ENCODE peak calls at places on chromosome 7, in nine cellular contexts. Y is kidney epithelial cell, H is stomach, B is heart left ventricle, E is endothelial cell of umbilical vein, K is lung, J is fibroblast of lung, I is ovary, N is right atrium auricular region. S is an unnamed sample. For H3K36me3, the result is how much of the 10 kb centered on the place peaks cover.

GRCh38 chr7:41885748-41886147 is 182.9 kb upstream of the INHBA start:
- DNase-seq in E (no peak), J (peak), B (no peak), I (no peak), H (no peak), K (no peak), Y (no peak), N (no peak), S (no peak)

GRCh38 chr7:153518201-153518984 is 533.8 kb upstream of the DPP6 start:
- DNase-seq in H (no peak), N (no peak), I (no peak), E (no peak), B (no peak), K (no peak), Y (no peak), J (no peak), S (peak)

GRCh38 chr7:142992427-142992826 is 30.3 kb upstream of the KEL start:
- DNase-seq in K (no peak), N (no peak), Y (no peak), I (no peak), B (no peak), H (no peak), E (no peak), J (no peak), S (no peak)

GRCh38 chr7:91957823-91958222 is 17.2 kb downstream of the AKAP9 start:
- DNase-seq in K (no peak), N (no peak), B (no peak), Y (no peak), I (no peak), H (no peak), E (no peak), J (no peak), S (no peak)

GRCh38 chr7:19116121-19117080 is 1.0 kb downstream of the TWIST1 start:
- DNase-seq in H (no peak), J (peak), N (no peak), K (no peak), E (peak), Y (no peak), I (peak), B (peak), S (peak)

GRCh38 chr7:155803418-155804376 is 8.6 kb downstream of the SHH start:
- DNase-seq in B (no peak), K (peak), I (no peak), H (peak), Y (no peak), E (no peak), J (peak), N (no peak), S (peak)

GRCh38 chr7:36787933-36788378 is 63.7 kb upstream of the AOAH start:
- DNase-seq in K (no peak), Y (no peak), N (no peak), H (no peak), J (no peak), B (no peak), I (no peak), E (no peak), S (no peak)

GRCh38 chr7:142855401-142855743 is 496 bp downstream of the EPHB6 start:
- DNase-seq in B (no peak), J (no peak), Y (no peak), N (no peak), H (no peak), I (no peak), K (no peak), E (no peak), S (no peak)

GRCh38 chr7:2440608-2441245 is 35.5 kb downstream of the GRIFIN start:
- DNase-seq in E (no peak), N (no peak), K (peak), B (no peak), H (peak), Y (no peak), I (no peak), J (no peak), S (peak)

GRCh38 chr7:988426-988911 is 5.5 kb downstream of the CYP2W1 start:
- DNase-seq in K (no peak), H (peak), I (peak), Y (no peak), N (no peak), E (no peak), J (peak), B (no peak), S (no peak)

GRCh38 chr7:39353615-39354376 is 212.4 kb upstream of the YAE1 start:
- DNase-seq in B (peak), N (no peak), E (peak), J (peak), H (peak), Y (peak), K (peak), I (peak), S (peak)

GRCh38 chr7:5217396-5217795 is 27.4 kb downstream of the WIPI2 start:
- DNase-seq in H (no peak), B (no peak), E (no peak), J (no peak), I (peak), Y (no peak), N (no peak), K (no peak), S (no peak)

GRCh38 chr7:121195010-121195409 is 133.8 kb upstream of the WNT16 start:
- DNase-seq in J (no peak), B (no peak), Y (no peak), N (no peak), H (no peak), K (no peak), I (no peak), E (no peak), S (no peak)

GRCh38 chr7:138776156-138776833 is 21.5 kb upstream of the TMEM213 start:
- DNase-seq in I (no peak), E (no peak), H (no peak), B (no peak), N (no peak), J (no peak), Y (no peak), K (peak), S (no peak)

GRCh38 chr7:134140889-134141867 is 14.0 kb downstream of the LRGUK start:
- DNase-seq in N (peak), J (peak), I (peak), Y (no peak), K (peak), H (peak), E (peak), B (peak), S (peak)

GRCh38 chr7:159200421-159200820 is 55.8 kb upstream of the VIPR2 start:
- DNase-seq in I (no peak), E (no peak), K (no peak), N (no peak), H (no peak), B (no peak), Y (no peak), J (no peak), S (no peak)

GRCh38 chr7:38013246-38013645 is 92.8 kb downstream of the EPDR1 start:
- DNase-seq in I (no peak), H (no peak), K (no peak), J (no peak), B (no peak), Y (no peak), N (no peak), E (no peak), S (no peak)

GRCh38 chr7:102320601-102321350 is 34.1 kb downstream of the SH2B2 start:
- DNase-seq in B (no peak), Y (no peak), K (no peak), E (no peak), N (no peak), I (no peak), J (no peak), H (no peak), S (no peak)

GRCh38 chr7:41612798-41613197 is 90.1 kb downstream of the INHBA start:
- DNase-seq in E (no peak), I (no peak), B (no peak), H (no peak), N (no peak), Y (no peak), K (no peak), J (no peak), S (no peak)

GRCh38 chr7:158525648-158526484 is 61.8 kb downstream of the PTPRN2 start:
- DNase-seq in N (no peak), B (no peak), J (no peak), Y (no peak), H (no peak), E (no peak), K (no peak), I (no peak), S (no peak)

GRCh38 chr7:30851651-30852359 is 59.8 kb upstream of the AQP1 start:
- DNase-seq in Y (no peak), B (no peak), J (no peak), I (no peak), N (no peak), E (peak), K (no peak), H (no peak), S (no peak)

GRCh38 chr7:70470751-70471150 is 661.2 kb upstream of the GALNT17 start:
- DNase-seq in N (no peak), B (no peak), E (no peak), K (no peak), H (no peak), I (no peak), J (no peak), Y (no peak), S (no peak)

GRCh38 chr7:83791737-83792136 is 142.8 kb upstream of the SEMA3E start:
- DNase-seq in Y (no peak), K (no peak), E (no peak), J (no peak), B (no peak), N (no peak), I (no peak), H (no peak), S (no peak)

GRCh38 chr7:70135656-70136055 is 537.4 kb downstream of the AUTS2 start:
- DNase-seq in E (no peak), N (no peak), Y (no peak), I (no peak), J (no peak), B (no peak), H (no peak), K (no peak), S (no peak)

GRCh38 chr7:111092406-111093160 is 1.7 kb downstream of the LRRN3 start:
- DNase-seq in B (no peak), I (no peak), H (no peak), J (no peak), N (no peak), Y (no peak), E (no peak), K (no peak), S (no peak)

GRCh38 chr7:94883676-94884075 is 23.7 kb upstream of the PPP1R9A start:
- DNase-seq in Y (no peak), K (no peak), E (no peak), I (no peak), H (no peak), B (no peak), J (no peak), N (no peak), S (no peak)

GRCh38 chr7:5690931-5691461 is 90.5 kb downstream of the RNF216 start:
- DNase-seq in E (no peak), K (no peak), Y (no peak), I (no peak), B (peak), N (no peak), J (peak), H (no peak), S (peak)

GRCh38 chr7:101817031-101817929 is at the start of gene CUX1:
- DNase-seq in Y (no peak), I (peak), B (no peak), H (peak), E (no peak), J (peak), K (no peak), N (no peak), S (no peak)

GRCh38 chr7:38291117-38291647 is 17.7 kb upstream of the TARP start:
- DNase-seq in N (no peak), Y (no peak), K (no peak), H (no peak), B (no peak), J (no peak), E (no peak), I (no peak), S (no peak)

GRCh38 chr7:1052031-1052818 is 7.9 kb downstream of the GPR146 start:
- DNase-seq in B (peak), I (no peak), N (no peak), E (no peak), J (no peak), Y (no peak), K (no peak), H (no peak), S (no peak)

GRCh38 chr7:116227678-116228239 is 17.4 kb downstream of the TES start:
- DNase-seq in B (no peak), Y (no peak), E (peak), J (peak), N (no peak), I (no peak), K (no peak), H (no peak), S (peak)

GRCh38 chr7:94655562-94655883 is 410 bp downstream of the SGCE start:
- DNase-seq in J (peak), H (no peak), Y (no peak), B (peak), E (no peak), K (no peak), N (no peak), I (no peak), S (no peak)

GRCh38 chr7:102934670-102935069 is 21.9 kb downstream of the LRRC17 start:
- DNase-seq in J (no peak), B (no peak), K (no peak), E (no peak), H (no peak), Y (no peak), I (no peak), N (no peak), S (no peak)

GRCh38 chr7:26419198-26419597 is 127.5 kb downstream of the SNX10 start:
- DNase-seq in H (no peak), E (no peak), N (no peak), J (no peak), Y (no peak), I (no peak), B (no peak), K (no peak), S (no peak)

GRCh38 chr7:139930286-139930965 is 101.4 kb downstream of the TBXAS1 start:
- DNase-seq in K (no peak), H (no peak), E (no peak), N (no peak), B (no peak), I (no peak), Y (no peak), J (no peak), S (no peak)

GRCh38 chr7:41573017-41573416 is 129.9 kb downstream of the INHBA start:
- DNase-seq in H (no peak), I (no peak), B (no peak), N (no peak), Y (no peak), K (no peak), E (peak), J (peak), S (peak)

DNA sequence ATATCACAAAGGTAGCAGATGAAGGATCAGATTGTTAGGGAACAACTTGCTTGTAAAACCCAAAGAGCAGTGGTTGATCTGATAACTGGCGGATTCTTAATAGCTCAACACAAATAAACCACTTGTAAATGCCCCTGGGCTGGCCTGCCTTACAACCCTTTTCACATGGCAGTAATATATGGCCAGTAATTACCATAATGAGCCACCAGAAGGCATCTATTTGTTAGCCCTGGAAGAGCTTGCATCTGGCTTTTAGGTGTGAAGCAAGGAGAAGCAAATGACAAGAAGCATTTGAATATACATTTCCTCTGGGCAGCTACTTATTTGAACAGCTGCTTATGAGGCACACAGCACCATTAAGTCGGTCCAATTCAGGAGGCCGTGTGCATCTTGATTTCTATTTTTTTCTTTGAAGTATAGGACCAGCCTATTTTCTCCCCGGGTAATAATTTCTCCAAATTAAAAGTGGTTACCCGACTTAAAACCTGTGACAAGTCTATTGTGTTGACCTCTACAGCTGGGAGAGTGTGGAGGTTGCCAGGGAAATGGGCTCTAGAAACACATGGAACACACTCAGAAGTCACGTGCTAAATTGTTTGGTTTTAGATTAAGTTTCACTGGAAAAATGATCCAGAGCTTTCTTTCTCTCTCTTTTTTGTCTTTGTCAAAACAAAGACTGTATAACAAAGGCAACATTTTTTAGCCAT is 113.4 kb downstream of the SEM1 start:
- DNase-seq in I (peak), J (peak), K (no peak), Y (no peak), N (no peak), B (no peak), H (no peak), E (peak), S (peak)
- H3K4me3 ChIP-seq in I (no peak), J (no peak), K (no peak), Y (no peak), N (no peak), B (no peak), H (no peak), E (no peak), S (no peak)

GRCh38 chr7:128755075-128755474 is 15.9 kb downstream of the CALU start:
- DNase-seq in E (no peak), H (no peak), I (no peak), N (no peak), K (no peak), J (no peak), Y (no peak), B (no peak), S (no peak)

GRCh38 chr7:128758553-128758952 is 17.0 kb downstream of the OPN1SW start:
- DNase-seq in I (no peak), K (no peak), B (no peak), E (no peak), J (no peak), Y (no peak), H (no peak), N (no peak), S (no peak)

GRCh38 chr7:128757203-128757602 is 18.0 kb downstream of the CALU start:
- DNase-seq in B (no peak), K (no peak), H (no peak), J (peak), N (no peak), Y (no peak), E (no peak), I (no peak), S (no peak)

GRCh38 chr7:128755816-128756476 is 16.8 kb downstream of the CALU start:
- DNase-seq in K (no peak), I (no peak), H (no peak), Y (no peak), B (no peak), N (no peak), J (peak), E (no peak), S (no peak)

DNA sequence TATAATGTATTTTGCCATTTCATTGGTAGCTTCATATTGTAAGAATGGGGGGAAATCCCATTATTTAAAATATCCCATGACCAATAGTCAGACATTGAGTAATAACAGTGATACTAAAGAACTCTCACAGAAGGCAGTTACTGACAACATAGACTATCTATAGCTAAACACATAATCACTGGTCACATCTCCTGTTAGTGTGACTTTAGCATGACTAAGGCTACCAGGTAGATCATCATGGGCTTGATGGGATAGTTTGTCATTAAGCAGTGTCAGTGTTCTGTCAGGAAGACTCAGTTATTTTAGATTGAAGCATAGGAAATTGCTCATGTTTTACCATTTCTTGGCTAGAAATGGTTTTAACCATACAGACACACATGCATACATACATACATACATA is 16.3 kb downstream of the OPN1SW start:
- DNase-seq in Y (no peak), N (no peak), K (no peak), J (no peak), I (no peak), E (no peak), H (no peak), B (no peak), S (no peak)
- H3K36me3 ChIP-seq in Y (under half), N (half or more), K (under half), J (under half), I (under half), E (under half), H (half or more), B (half or more), S (under half)

GRCh38 chr7:132576723-132577089 is 436 bp upstream of the PLXNA4 start:
- DNase-seq in E (no peak), B (no peak), I (no peak), J (no peak), H (no peak), K (no peak), N (no peak), Y (no peak), S (no peak)

GRCh38 chr7:132577206-132578049 is 1.2 kb upstream of the PLXNA4 start:
- DNase-seq in K (peak), I (peak), H (peak), N (no peak), E (peak), Y (no peak), B (peak), J (peak), S (no peak)

GRCh38 chr7:132574281-132574680 is 2.0 kb downstream of the PLXNA4 start:
- DNase-seq in H (no peak), N (no peak), J (no peak), I (no peak), Y (no peak), B (no peak), K (no peak), E (no peak), S (no peak)

GRCh38 chr7:132575987-132576722 is at the start of gene PLXNA4:
- DNase-seq in K (no peak), B (peak), E (peak), H (no peak), Y (no peak), N (no peak), I (peak), J (peak), S (no peak)

DNA sequence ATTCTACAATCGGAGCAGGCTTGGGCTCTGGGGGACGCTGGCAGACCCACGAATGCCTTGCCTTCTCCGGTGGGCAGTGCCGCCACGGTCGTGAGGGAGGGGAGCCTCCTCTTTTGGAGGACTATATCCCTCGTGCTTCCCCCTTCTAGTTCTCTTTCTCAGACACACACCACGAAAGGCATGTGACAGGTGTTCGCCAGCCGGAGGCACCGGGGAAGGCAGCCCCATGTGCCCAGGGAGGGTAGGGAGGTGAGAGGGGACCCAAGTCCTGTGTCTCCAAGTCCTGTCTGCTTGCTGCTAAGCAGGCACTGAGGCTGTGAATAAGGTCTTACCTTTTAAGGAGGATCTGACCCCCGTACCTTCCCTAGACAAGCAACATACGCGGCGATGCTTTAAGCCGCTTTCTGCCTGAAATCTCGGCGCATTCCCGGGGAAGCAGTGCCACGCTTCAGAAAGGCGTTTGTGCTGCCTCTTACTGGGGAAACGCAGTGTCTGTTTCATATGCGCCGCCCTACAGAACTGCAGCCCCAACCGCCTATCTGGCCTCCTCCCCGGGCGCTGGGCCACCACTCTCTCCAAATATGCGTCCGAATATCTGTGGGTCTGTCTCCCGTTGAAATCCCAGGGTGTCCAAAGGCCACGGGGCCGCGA is 809 bp downstream of the PLXNA4 start:
- DNase-seq in J (peak), E (peak), K (no peak), Y (no peak), I (peak), H (no peak), N (peak), B (peak), S (peak)
- TF ChIP-seq CTCF in J (peak), E (no peak), K (no peak), Y (peak), I (no peak), H (no peak), N (peak), B (peak), S (no peak)

DNA sequence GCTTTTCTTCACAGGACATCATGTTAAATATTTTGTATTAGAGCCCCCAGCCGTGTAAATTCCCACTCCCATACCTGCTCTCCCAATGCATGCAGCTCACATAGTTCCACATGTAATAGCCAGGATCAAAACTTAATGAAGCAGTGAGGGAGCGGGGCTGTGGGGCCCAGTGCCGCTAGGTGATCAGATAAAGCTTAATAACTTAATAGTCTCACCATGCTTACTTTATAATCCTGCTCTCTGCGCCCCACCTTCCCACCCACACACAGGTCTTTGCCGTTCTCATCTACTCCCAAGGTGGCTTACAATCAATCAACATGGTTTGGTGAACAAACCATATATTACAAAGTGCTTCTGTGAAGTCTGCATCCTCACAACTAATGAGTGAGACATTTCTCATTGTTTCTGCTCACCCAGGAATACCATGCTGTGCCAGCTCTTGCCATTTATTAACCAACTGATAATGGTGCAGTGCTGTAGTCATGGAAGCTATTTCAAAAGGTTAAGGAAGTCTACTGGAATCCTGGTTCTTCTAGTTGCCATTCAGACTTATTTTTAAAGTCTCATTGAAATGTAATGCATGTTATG is 156.4 kb downstream of the CTTNBP2 start:
- DNase-seq in J (no peak), H (peak), K (no peak), Y (peak), N (no peak), I (no peak), E (no peak), B (no peak), S (no peak)
- H3K4me3 ChIP-seq in J (no peak), H (no peak), K (no peak), Y (no peak), N (no peak), I (no peak), E (no peak), B (no peak), S (no peak)